ENCODE peak calls at places on chromosomes 1 and 21, in four cellular contexts. One of them, this sample, is unnamed.
A peak's percentile ranks its signal among the peaks of the same experiment; 100 is the strongest.

GRCh38 chr1:88892146-88892877 is 945 bp upstream of the GTF2B start:
- DNase-seq in OCI-LY7: peak; percentile 68
- DNase-seq in transverse colon: no peak
- DNase-seq in fibroblast of lung: peak; percentile 81
- DNase-seq in this sample: no peak

GRCh38 chr21:46061950-46062349 is 36.0 kb upstream of the COL6A2 start:
- DNase-seq in fibroblast of lung: no peak
- DNase-seq in OCI-LY7: no peak
- DNase-seq in transverse colon: no peak
- DNase-seq in this sample: no peak

GRCh38 chr1:14939527-14940284 is 213.8 kb upstream of the TMEM51 start:
- DNase-seq in fibroblast of lung: peak; percentile 65
- DNase-seq in OCI-LY7: no peak
- DNase-seq in transverse colon: no peak
- DNase-seq in this sample: no peak

GRCh38 chr1:166947398-166948043 is 27.8 kb downstream of the ILDR2 start:
- DNase-seq in transverse colon: peak; percentile 14
- DNase-seq in OCI-LY7: no peak
- DNase-seq in fibroblast of lung: peak; percentile 18
- DNase-seq in this sample: peak; percentile 16

GRCh38 chr1:27650527-27651175 is 15.7 kb upstream of the FGR start:
- DNase-seq in fibroblast of lung: peak; percentile 72
- DNase-seq in OCI-LY7: no peak
- DNase-seq in transverse colon: no peak
- DNase-seq in this sample: no peak

GRCh38 chr1:5707566-5708178 is 284.6 kb downstream of the NPHP4 start:
- DNase-seq in transverse colon: no peak
- DNase-seq in OCI-LY7: no peak
- DNase-seq in fibroblast of lung: no peak
- DNase-seq in this sample: no peak

GRCh38 chr1:235998812-235999211 is 66.1 kb downstream of the NID1 start:
- DNase-seq in transverse colon: no peak
- DNase-seq in OCI-LY7: no peak
- DNase-seq in fibroblast of lung: no peak
- DNase-seq in this sample: no peak

GRCh38 chr1:29176567-29176966 is 5.1 kb downstream of the SRSF4 start:
- DNase-seq in OCI-LY7: no peak
- DNase-seq in fibroblast of lung: no peak
- DNase-seq in transverse colon: no peak
- DNase-seq in this sample: no peak

GRCh38 chr1:59814180-59814900 is 409 bp upstream of the HOOK1 start:
- DNase-seq in OCI-LY7: no peak
- DNase-seq in fibroblast of lung: no peak
- DNase-seq in transverse colon: peak; percentile 94
- DNase-seq in this sample: peak; percentile 92

GRCh38 chr1:200708769-200709168 is 29.9 kb upstream of the CAMSAP2 start:
- DNase-seq in OCI-LY7: no peak
- DNase-seq in transverse colon: no peak
- DNase-seq in fibroblast of lung: no peak
- DNase-seq in this sample: no peak

GRCh38 chr1:181551249-181551648 is 67.9 kb downstream of the CACNA1E start:
- DNase-seq in OCI-LY7: no peak
- DNase-seq in transverse colon: peak; percentile 10
- DNase-seq in fibroblast of lung: peak; percentile 39
- DNase-seq in this sample: peak; percentile 33

GRCh38 chr1:17582124-17582768 is 42.7 kb downstream of the ARHGEF10L start:
- DNase-seq in OCI-LY7: no peak
- DNase-seq in transverse colon: no peak
- DNase-seq in fibroblast of lung: no peak
- DNase-seq in this sample: peak; percentile 49

GRCh38 chr1:107250169-107250568 is 109.3 kb downstream of the NTNG1 start:
- DNase-seq in fibroblast of lung: no peak
- DNase-seq in OCI-LY7: peak; percentile 59
- DNase-seq in transverse colon: no peak
- DNase-seq in this sample: no peak

GRCh38 chr21:36437745-36438128 is 42.2 kb downstream of the CLDN14 start:
- DNase-seq in transverse colon: no peak
- DNase-seq in OCI-LY7: no peak
- DNase-seq in fibroblast of lung: peak; percentile 57
- DNase-seq in this sample: no peak

GRCh38 chr1:205536759-205537361 is 32.4 kb downstream of the CDK18 start:
- DNase-seq in transverse colon: peak; percentile 76
- DNase-seq in fibroblast of lung: no peak
- DNase-seq in OCI-LY7: no peak
- DNase-seq in this sample: peak; percentile 79

GRCh38 chr21:41766051-41766882 is 585 bp downstream of the RIPK4 start:
- DNase-seq in OCI-LY7: no peak
- DNase-seq in transverse colon: no peak
- DNase-seq in fibroblast of lung: no peak
- DNase-seq in this sample: no peak

DNA sequence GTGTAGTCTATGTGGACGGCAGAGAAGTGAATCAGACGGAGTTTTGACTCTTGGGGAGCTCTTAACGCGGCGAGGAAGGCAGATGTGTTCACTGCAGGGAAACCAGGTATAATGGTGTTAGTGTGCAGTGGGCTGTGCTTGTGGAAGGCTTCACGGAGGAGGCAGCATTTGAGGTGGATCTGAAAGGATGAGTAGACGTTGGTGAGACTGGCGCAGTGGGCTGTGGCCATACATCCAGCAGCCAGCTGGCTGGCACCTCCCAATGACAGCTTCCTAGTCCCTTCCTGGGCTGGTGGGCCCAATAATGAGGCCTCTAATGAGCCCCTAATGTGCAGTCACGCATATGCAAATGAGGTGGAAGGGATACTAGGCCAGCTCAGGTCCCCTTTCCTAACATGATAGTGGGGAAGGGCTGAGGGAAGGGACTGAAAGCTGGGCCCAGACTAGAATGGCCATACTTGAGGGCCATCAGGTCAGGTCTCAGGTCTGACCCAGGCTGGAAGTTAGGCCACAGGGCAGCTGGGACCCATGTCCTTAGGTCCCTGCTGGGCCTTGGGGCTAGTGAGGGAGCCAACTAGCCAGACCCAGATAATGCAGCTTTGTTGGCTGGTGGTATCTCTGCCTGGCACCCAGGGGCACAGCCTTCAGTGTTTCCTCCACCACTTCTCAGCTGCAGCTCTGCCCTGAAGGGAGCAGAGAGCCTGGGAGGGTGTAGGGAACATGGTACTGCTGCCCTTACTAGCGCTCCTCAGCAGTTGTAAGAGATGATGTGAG is 3.8 kb downstream of the MAP7D1 start:
- DNase-seq in OCI-LY7: no peak
- DNase-seq in transverse colon: no peak
- DNase-seq in fibroblast of lung: no peak
- DNase-seq in this sample: no peak
- H3K4me1 ChIP-seq in OCI-LY7: peaks cover 68% of the 10 kb centered on the region
- H3K4me1 ChIP-seq in transverse colon: peaks cover 48% of the 10 kb centered on the region
- H3K4me1 ChIP-seq in fibroblast of lung: peaks cover 20% of the 10 kb centered on the region
- H3K4me1 ChIP-seq in this sample: peaks cover 31% of the 10 kb centered on the region

GRCh38 chr1:2594001-2594640 is 7.5 kb downstream of the PRXL2B start:
- DNase-seq in transverse colon: peak; percentile 65
- DNase-seq in OCI-LY7: no peak
- DNase-seq in fibroblast of lung: peak; percentile 37
- DNase-seq in this sample: peak; percentile 81
- H3K4me3 ChIP-seq in transverse colon: peak overlapping the region; percentile 5
- H3K4me3 ChIP-seq in OCI-LY7: no peak overlapping the region
- H3K4me3 ChIP-seq in fibroblast of lung: peak overlapping the region; percentile 6
- H3K4me3 ChIP-seq in this sample: no peak overlapping the region

DNA sequence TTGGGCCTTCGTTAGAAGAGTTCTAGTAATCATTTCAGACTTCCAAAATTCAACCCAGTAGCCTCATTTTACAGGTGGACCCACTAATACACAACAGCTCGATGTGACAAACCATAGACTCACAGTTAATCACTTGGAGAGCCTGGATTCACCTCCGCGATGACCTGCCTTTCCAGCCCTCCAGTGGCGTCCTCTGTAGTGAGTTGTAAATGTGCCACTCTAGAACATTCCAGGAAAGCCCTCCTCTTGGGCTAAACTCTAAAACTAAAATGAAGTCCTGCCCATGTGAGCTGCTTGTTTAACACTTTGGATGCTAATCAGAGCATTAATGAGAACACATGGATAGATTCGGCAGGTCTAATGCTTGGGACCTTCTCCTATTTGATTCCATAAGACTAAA is 140.7 kb downstream of the DHRS3 start:
- DNase-seq in transverse colon: no peak
- DNase-seq in fibroblast of lung: no peak
- DNase-seq in OCI-LY7: no peak
- DNase-seq in this sample: no peak
- H3K4me1 ChIP-seq in transverse colon: peaks cover 80% of the 10 kb centered on the region
- H3K4me1 ChIP-seq in fibroblast of lung: peaks cover 38% of the 10 kb centered on the region
- H3K4me1 ChIP-seq in OCI-LY7: peaks cover 14% of the 10 kb centered on the region
- H3K4me1 ChIP-seq in this sample: peaks cover 67% of the 10 kb centered on the region

GRCh38 chr1:21925334-21925940 is 11.7 kb downstream of the HSPG2 start:
- DNase-seq in OCI-LY7: no peak
- DNase-seq in transverse colon: no peak
- DNase-seq in fibroblast of lung: no peak
- DNase-seq in this sample: no peak
- H3K4me3 ChIP-seq in OCI-LY7: no peak overlapping the region
- H3K4me3 ChIP-seq in transverse colon: no peak overlapping the region
- H3K4me3 ChIP-seq in fibroblast of lung: no peak overlapping the region
- H3K4me3 ChIP-seq in this sample: no peak overlapping the region

GRCh38 chr1:173869108-173869359 is 854 bp downstream of the ZBTB37 start:
- DNase-seq in transverse colon: no peak
- DNase-seq in OCI-LY7: no peak
- DNase-seq in fibroblast of lung: no peak
- DNase-seq in this sample: no peak
- H3K4me1 ChIP-seq in transverse colon: peaks cover 33% of the 10 kb centered on the region
- H3K4me1 ChIP-seq in OCI-LY7: peaks cover 49% of the 10 kb centered on the region
- H3K4me1 ChIP-seq in fibroblast of lung: peaks cover 5% of the 10 kb centered on the region
- H3K4me1 ChIP-seq in this sample: peaks cover 12% of the 10 kb centered on the region

DNA sequence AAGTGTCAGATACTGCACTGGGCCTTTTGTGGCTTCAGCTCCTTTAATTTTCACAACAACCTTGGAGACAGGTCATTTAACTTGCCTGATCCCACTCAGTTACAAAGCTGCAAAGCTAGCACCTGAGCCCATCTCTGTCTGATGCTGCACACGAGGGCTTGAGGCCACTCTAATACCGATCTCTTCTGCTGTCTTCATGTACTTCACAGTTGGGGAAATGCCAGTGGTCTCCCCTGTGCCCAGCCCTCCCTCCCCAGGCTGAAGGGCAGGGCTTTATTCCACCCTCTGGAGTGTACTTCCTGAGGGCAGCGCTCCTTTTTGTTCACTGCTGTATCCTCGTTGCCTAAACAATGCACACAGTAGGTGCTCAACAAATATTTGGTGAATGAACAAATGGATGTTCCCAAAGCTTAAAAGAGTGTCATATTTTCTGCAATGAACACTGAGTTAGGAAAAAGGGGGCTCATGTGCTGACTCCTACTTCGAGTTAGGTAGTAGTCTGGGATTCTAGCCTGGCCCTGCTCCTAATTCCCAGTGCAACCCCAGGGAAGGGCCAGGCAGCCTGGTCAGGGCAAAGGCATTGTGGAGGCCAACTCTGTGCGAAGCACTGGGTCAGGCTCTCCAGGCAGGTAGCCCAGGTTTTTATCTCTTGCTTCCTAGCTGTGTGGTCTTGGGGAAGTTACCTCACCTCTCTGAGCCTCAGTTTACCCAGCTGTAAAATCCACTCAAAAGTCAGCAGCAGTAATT is 1.1 kb downstream of the TMCO4 start:
- DNase-seq in fibroblast of lung: no peak
- DNase-seq in OCI-LY7: no peak
- DNase-seq in transverse colon: no peak
- DNase-seq in this sample: no peak
- H3K4me3 ChIP-seq in fibroblast of lung: peak overlapping the region; percentile 62
- H3K4me3 ChIP-seq in OCI-LY7: no peak overlapping the region
- H3K4me3 ChIP-seq in transverse colon: peak overlapping the region; percentile 62
- H3K4me3 ChIP-seq in this sample: no peak overlapping the region

GRCh38 chr1:22041505-22041904 is 11.0 kb upstream of the CDC42 start:
- DNase-seq in fibroblast of lung: no peak
- DNase-seq in OCI-LY7: no peak
- DNase-seq in transverse colon: no peak
- DNase-seq in this sample: no peak
- H3K4me1 ChIP-seq in fibroblast of lung: peaks cover 10% of the 10 kb centered on the region
- H3K4me1 ChIP-seq in OCI-LY7: peaks cover 65% of the 10 kb centered on the region
- H3K4me1 ChIP-seq in transverse colon: peaks cover 7% of the 10 kb centered on the region
- H3K4me1 ChIP-seq in this sample: peaks cover 16% of the 10 kb centered on the region

DNA sequence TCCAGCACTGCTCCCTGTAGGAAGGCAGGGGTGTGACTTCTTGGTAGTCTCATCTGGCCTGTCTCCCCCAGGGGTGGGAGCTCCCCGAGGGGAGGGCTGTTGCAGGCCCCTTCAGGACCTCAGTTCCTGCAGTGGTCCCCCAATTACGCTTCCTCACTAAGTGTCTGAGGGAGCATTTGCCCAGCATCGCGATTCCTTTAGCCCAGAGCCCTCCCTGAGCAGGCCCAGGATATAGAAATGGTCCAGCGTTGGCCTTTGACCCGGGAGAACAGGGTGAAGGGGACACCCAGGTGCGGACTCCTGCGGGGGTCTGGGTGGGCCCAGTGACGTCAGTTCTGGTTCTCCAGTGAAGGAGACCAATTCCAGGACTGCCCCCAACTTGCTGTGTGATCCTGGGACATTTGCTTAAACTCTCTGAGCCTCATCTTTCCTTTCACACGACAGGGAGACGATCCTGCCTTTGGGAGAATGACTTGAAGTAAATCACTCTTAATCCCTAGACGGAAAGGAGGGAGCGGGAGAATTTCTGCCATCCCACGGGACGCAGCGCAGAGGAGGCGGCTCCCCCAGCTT is 32.6 kb upstream of the BTG2 start:
- DNase-seq in OCI-LY7: peak; percentile 4
- DNase-seq in transverse colon: no peak
- DNase-seq in fibroblast of lung: no peak
- DNase-seq in this sample: no peak
- H3K4me3 ChIP-seq in OCI-LY7: peak overlapping the region; percentile 66
- H3K4me3 ChIP-seq in transverse colon: no peak overlapping the region
- H3K4me3 ChIP-seq in fibroblast of lung: no peak overlapping the region
- H3K4me3 ChIP-seq in this sample: no peak overlapping the region

GRCh38 chr1:21896652-21897532 is 40.2 kb downstream of the HSPG2 start:
- DNase-seq in fibroblast of lung: no peak
- DNase-seq in transverse colon: peak; percentile 81
- DNase-seq in OCI-LY7: no peak
- DNase-seq in this sample: peak; percentile 84
- H3K4me1 ChIP-seq in fibroblast of lung: peaks cover 35% of the 10 kb centered on the region
- H3K4me1 ChIP-seq in transverse colon: peaks cover 63% of the 10 kb centered on the region
- H3K4me1 ChIP-seq in OCI-LY7: no peaks in the 10 kb centered on the region
- H3K4me1 ChIP-seq in this sample: peaks cover 52% of the 10 kb centered on the region

GRCh38 chr21:26961704-26962103 is 5.2 kb downstream of the ADAMTS5 start:
- DNase-seq in fibroblast of lung: no peak
- DNase-seq in OCI-LY7: no peak
- DNase-seq in transverse colon: no peak
- DNase-seq in this sample: peak; percentile 33
- H3K4me3 ChIP-seq in fibroblast of lung: no peak overlapping the region
- H3K4me3 ChIP-seq in OCI-LY7: no peak overlapping the region
- H3K4me3 ChIP-seq in transverse colon: no peak overlapping the region
- H3K4me3 ChIP-seq in this sample: no peak overlapping the region

This sample was measured in mucosa of descending colon.